ENCODE peak calls at places on chromosome 18, in five cellular contexts. One of them, this sample, is unnamed.

GRCh38 chr18:75041586-75041985 is 167.4 kb downstream of the PTGR3 start:
- DNase-seq in GM12878: no peak
- DNase-seq in HepG2: no peak
- DNase-seq in H1: no peak
- DNase-seq in A549: peak
- DNase-seq in this sample: no peak

GRCh38 chr18:34624551-34624950 is 85.5 kb upstream of the DTNA start:
- DNase-seq in GM12878: no peak
- DNase-seq in HepG2: no peak
- DNase-seq in A549: no peak
- DNase-seq in H1: no peak
- DNase-seq in this sample: no peak

GRCh38 chr18:9878783-9879242 is 7.0 kb upstream of the TXNDC2 start:
- DNase-seq in H1: no peak
- DNase-seq in HepG2: no peak
- DNase-seq in GM12878: no peak
- DNase-seq in A549: no peak
- DNase-seq in this sample: no peak

GRCh38 chr18:6401687-6402086 is 13.0 kb downstream of the L3MBTL4 start:
- DNase-seq in GM12878: no peak
- DNase-seq in H1: no peak
- DNase-seq in HepG2: no peak
- DNase-seq in A549: no peak
- DNase-seq in this sample: no peak

GRCh38 chr18:78979058-78979680 is 449 bp upstream of the SALL3 start:
- DNase-seq in GM12878: no peak
- DNase-seq in A549: no peak
- DNase-seq in H1: no peak
- DNase-seq in HepG2: no peak
- DNase-seq in this sample: no peak

GRCh38 chr18:10536270-10536669 is 10.4 kb downstream of the NAPG start:
- DNase-seq in HepG2: no peak
- DNase-seq in GM12878: no peak
- DNase-seq in H1: no peak
- DNase-seq in A549: no peak
- DNase-seq in this sample: no peak

GRCh38 chr18:3466051-3466450 is 16.1 kb downstream of the TGIF1 start:
- DNase-seq in A549: no peak
- DNase-seq in H1: no peak
- DNase-seq in HepG2: no peak
- DNase-seq in GM12878: no peak
- DNase-seq in this sample: no peak

GRCh38 chr18:74128114-74128513 is 19.5 kb downstream of the FBXO15 start:
- DNase-seq in A549: no peak
- DNase-seq in HepG2: no peak
- DNase-seq in H1: no peak
- DNase-seq in GM12878: no peak
- DNase-seq in this sample: no peak

GRCh38 chr18:8960740-8961657 is 141.5 kb upstream of the NDUFV2 start:
- DNase-seq in GM12878: no peak
- DNase-seq in HepG2: peak
- DNase-seq in H1: no peak
- DNase-seq in A549: peak
- DNase-seq in this sample: no peak

GRCh38 chr18:61939032-61939674 is 46.3 kb upstream of the RNF152 start:
- DNase-seq in A549: no peak
- DNase-seq in GM12878: no peak
- DNase-seq in HepG2: no peak
- DNase-seq in H1: no peak
- DNase-seq in this sample: no peak

GRCh38 chr18:21745234-21745633 is 4.6 kb downstream of the MIB1 start:
- DNase-seq in H1: no peak
- DNase-seq in A549: no peak
- DNase-seq in GM12878: no peak
- DNase-seq in HepG2: no peak
- DNase-seq in this sample: no peak

GRCh38 chr18:6920099-6920955 is 190.8 kb downstream of the ARHGAP28 start:
- DNase-seq in HepG2: peak
- DNase-seq in GM12878: no peak
- DNase-seq in H1: no peak
- DNase-seq in A549: peak
- DNase-seq in this sample: peak

GRCh38 chr18:44996261-44996660 is 315.6 kb downstream of the SETBP1 start:
- DNase-seq in H1: no peak
- DNase-seq in GM12878: no peak
- DNase-seq in HepG2: no peak
- DNase-seq in A549: no peak
- DNase-seq in this sample: no peak

GRCh38 chr18:25737710-25738251 is 352.6 kb downstream of the SS18 start:
- DNase-seq in H1: no peak
- DNase-seq in A549: no peak
- DNase-seq in HepG2: peak
- DNase-seq in GM12878: no peak
- DNase-seq in this sample: no peak

GRCh38 chr18:47254341-47254939 is 3.0 kb upstream of the SKOR2 start:
- DNase-seq in HepG2: peak
- DNase-seq in GM12878: no peak
- DNase-seq in A549: no peak
- DNase-seq in H1: no peak
- DNase-seq in this sample: peak

GRCh38 chr18:46378864-46379207 is 274.7 kb downstream of the HAUS1 start:
- DNase-seq in GM12878: no peak
- DNase-seq in H1: no peak
- DNase-seq in A549: no peak
- DNase-seq in HepG2: no peak
- DNase-seq in this sample: no peak

GRCh38 chr18:75531212-75531850 is 103.8 kb upstream of the SMIM21 start:
- DNase-seq in H1: no peak
- DNase-seq in HepG2: no peak
- DNase-seq in A549: no peak
- DNase-seq in GM12878: no peak
- DNase-seq in this sample: no peak

GRCh38 chr18:11047156-11047555 is 102.2 kb downstream of the PIEZO2 start:
- DNase-seq in GM12878: no peak
- DNase-seq in H1: no peak
- DNase-seq in A549: no peak
- DNase-seq in HepG2: no peak
- DNase-seq in this sample: no peak

GRCh38 chr18:40810371-40810770 is 1144.7 kb upstream of the PIK3C3 start:
- DNase-seq in GM12878: no peak
- DNase-seq in A549: no peak
- DNase-seq in H1: no peak
- DNase-seq in HepG2: no peak
- DNase-seq in this sample: no peak

GRCh38 chr18:12377556-12378553 is 828 bp upstream of the AFG3L2 start:
- DNase-seq in GM12878: no peak
- DNase-seq in A549: peak
- DNase-seq in HepG2: no peak
- DNase-seq in H1: no peak
- DNase-seq in this sample: no peak
- TF ChIP-seq KDM1A in GM12878: no peak
- TF ChIP-seq KDM1A in A549: no peak
- TF ChIP-seq KDM1A in HepG2: peak
- TF ChIP-seq KDM1A in H1: peak
- TF ChIP-seq KDM1A in this sample: no peak

GRCh38 chr18:76993573-76993972 is 139.0 kb downstream of the MBP start:
- DNase-seq in A549: no peak
- DNase-seq in HepG2: no peak
- DNase-seq in H1: no peak
- DNase-seq in GM12878: no peak
- DNase-seq in this sample: no peak
- TF ChIP-seq KDM1A in A549: no peak
- TF ChIP-seq KDM1A in HepG2: no peak
- TF ChIP-seq KDM1A in H1: no peak
- TF ChIP-seq KDM1A in GM12878: no peak
- TF ChIP-seq KDM1A in this sample: no peak

GRCh38 chr18:68660355-68661183 is 54.3 kb downstream of the TMX3 start:
- DNase-seq in HepG2: peak
- DNase-seq in A549: peak
- DNase-seq in H1: no peak
- DNase-seq in GM12878: no peak
- DNase-seq in this sample: peak

GRCh38 chr18:68666316-68666715 is 48.6 kb downstream of the TMX3 start:
- DNase-seq in GM12878: no peak
- DNase-seq in A549: no peak
- DNase-seq in HepG2: no peak
- DNase-seq in H1: no peak
- DNase-seq in this sample: no peak

GRCh38 chr18:68667121-68667520 is 47.8 kb downstream of the TMX3 start:
- DNase-seq in HepG2: no peak
- DNase-seq in GM12878: no peak
- DNase-seq in A549: no peak
- DNase-seq in H1: no peak
- DNase-seq in this sample: no peak

GRCh38 chr18:68665623-68666022 is 49.3 kb downstream of the TMX3 start:
- DNase-seq in GM12878: no peak
- DNase-seq in H1: no peak
- DNase-seq in A549: no peak
- DNase-seq in HepG2: no peak
- DNase-seq in this sample: no peak

GRCh38 chr18:68662779-68663178 is 52.1 kb downstream of the TMX3 start:
- DNase-seq in H1: no peak
- DNase-seq in A549: no peak
- DNase-seq in HepG2: no peak
- DNase-seq in GM12878: no peak
- DNase-seq in this sample: no peak
- TF ChIP-seq KDM1A in H1: no peak
- TF ChIP-seq KDM1A in A549: no peak
- TF ChIP-seq KDM1A in HepG2: no peak
- TF ChIP-seq KDM1A in GM12878: no peak
- TF ChIP-seq KDM1A in this sample: no peak

GRCh38 chr18:825891-826585 is 14.0 kb upstream of the YES1 start:
- DNase-seq in GM12878: no peak
- DNase-seq in H1: no peak
- DNase-seq in HepG2: no peak
- DNase-seq in A549: no peak
- DNase-seq in this sample: peak
- TF ChIP-seq KDM1A in GM12878: no peak
- TF ChIP-seq KDM1A in H1: no peak
- TF ChIP-seq KDM1A in HepG2: no peak
- TF ChIP-seq KDM1A in A549: no peak
- TF ChIP-seq KDM1A in this sample: no peak

DNA sequence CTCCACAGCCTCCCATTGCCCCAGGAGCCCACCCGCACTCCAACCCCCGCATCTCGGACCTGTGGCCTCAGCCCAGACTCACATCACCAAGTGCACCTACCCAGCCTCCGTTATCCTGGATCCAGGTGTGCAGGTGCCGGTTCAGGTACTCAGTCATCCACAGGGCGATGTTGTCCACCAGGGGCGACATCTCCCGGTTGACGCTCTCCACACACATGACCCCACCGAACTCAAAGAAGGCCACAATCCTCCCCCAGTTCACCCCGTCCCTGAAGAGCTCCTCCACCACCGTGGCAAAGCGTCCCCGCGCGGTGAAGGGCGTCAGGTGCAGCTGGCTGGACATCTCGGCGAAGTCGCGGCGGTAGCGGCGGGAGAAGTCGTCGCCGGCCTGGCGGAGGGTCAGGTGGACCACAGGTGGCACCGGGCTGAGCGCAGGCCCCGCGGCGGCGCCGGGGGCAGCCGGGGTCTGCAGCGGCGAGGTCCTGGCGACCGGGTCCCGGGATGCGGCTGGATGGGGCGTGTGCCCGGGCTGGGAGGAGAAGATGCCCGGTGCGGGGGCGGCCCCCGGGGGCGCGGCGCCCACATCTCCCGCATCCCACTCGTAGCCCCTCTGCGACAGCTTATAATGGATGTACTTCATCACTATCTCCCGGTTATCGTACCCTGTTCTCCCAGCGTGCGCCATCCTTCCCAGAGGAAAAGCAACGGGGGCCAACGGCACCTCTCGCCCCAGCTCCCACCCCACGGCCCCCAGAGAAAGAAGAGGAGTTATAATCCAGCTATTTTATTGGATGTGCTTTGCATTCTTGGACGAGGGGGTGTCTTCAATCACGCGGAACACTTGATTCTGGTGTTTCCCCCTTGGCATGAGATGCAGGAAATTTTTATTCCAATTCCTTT is 1.3 kb downstream of the BCL2 start:
- DNase-seq in GM12878: no peak
- DNase-seq in HepG2: no peak
- DNase-seq in A549: no peak
- DNase-seq in H1: no peak
- DNase-seq in this sample: no peak
- TF ChIP-seq KDM1A in GM12878: no peak
- TF ChIP-seq KDM1A in HepG2: no peak
- TF ChIP-seq KDM1A in A549: no peak
- TF ChIP-seq KDM1A in H1: peak
- TF ChIP-seq KDM1A in this sample: no peak

GRCh38 chr18:30945769-30946168 is 96.8 kb downstream of the DSC3 start:
- DNase-seq in H1: no peak
- DNase-seq in HepG2: no peak
- DNase-seq in GM12878: no peak
- DNase-seq in A549: no peak
- DNase-seq in this sample: no peak
- TF ChIP-seq KDM1A in H1: no peak
- TF ChIP-seq KDM1A in HepG2: no peak
- TF ChIP-seq KDM1A in GM12878: no peak
- TF ChIP-seq KDM1A in A549: no peak
- TF ChIP-seq KDM1A in this sample: no peak

GRCh38 chr18:2417861-2418610 is 153.3 kb downstream of the METTL4 start:
- DNase-seq in A549: no peak
- DNase-seq in H1: no peak
- DNase-seq in GM12878: no peak
- DNase-seq in HepG2: no peak
- DNase-seq in this sample: no peak
- TF ChIP-seq KDM1A in A549: no peak
- TF ChIP-seq KDM1A in H1: no peak
- TF ChIP-seq KDM1A in GM12878: no peak
- TF ChIP-seq KDM1A in HepG2: no peak
- TF ChIP-seq KDM1A in this sample: no peak

GRCh38 chr18:54161267-54161666 is 63.2 kb downstream of the MBD2 start:
- DNase-seq in H1: no peak
- DNase-seq in HepG2: no peak
- DNase-seq in GM12878: no peak
- DNase-seq in A549: no peak
- DNase-seq in this sample: no peak

GRCh38 chr18:54159916-54160315 is 64.6 kb downstream of the MBD2 start:
- DNase-seq in HepG2: no peak
- DNase-seq in GM12878: no peak
- DNase-seq in A549: no peak
- DNase-seq in H1: no peak
- DNase-seq in this sample: no peak

GRCh38 chr18:54165450-54165849 is 59.0 kb downstream of the MBD2 start:
- DNase-seq in A549: no peak
- DNase-seq in H1: no peak
- DNase-seq in GM12878: no peak
- DNase-seq in HepG2: no peak
- DNase-seq in this sample: no peak

GRCh38 chr18:54162431-54162830 is 62.0 kb downstream of the MBD2 start:
- DNase-seq in H1: no peak
- DNase-seq in A549: no peak
- DNase-seq in HepG2: no peak
- DNase-seq in GM12878: no peak
- DNase-seq in this sample: no peak

DNA sequence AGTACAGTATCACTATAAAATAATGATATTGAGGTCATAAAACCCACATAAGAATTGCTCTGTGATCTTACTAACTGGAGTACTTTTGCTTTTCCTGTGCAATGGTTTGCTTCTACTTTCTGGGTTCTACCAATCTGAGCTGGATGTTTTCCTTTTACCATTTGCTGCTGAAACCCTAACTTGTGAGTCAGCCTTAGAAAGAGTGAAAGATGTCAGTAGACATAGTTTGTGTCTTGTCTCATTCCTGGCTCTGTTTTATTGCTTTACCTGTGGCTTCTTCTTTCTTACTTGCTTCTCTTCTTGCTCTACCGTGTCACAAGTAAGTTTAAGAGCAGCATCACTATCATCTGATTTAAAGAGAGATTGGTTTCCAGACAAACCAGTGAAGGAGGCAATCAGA is 61.0 kb downstream of the MBD2 start:
- DNase-seq in A549: no peak
- DNase-seq in H1: no peak
- DNase-seq in HepG2: no peak
- DNase-seq in GM12878: no peak
- DNase-seq in this sample: no peak
- TF ChIP-seq KDM1A in A549: no peak
- TF ChIP-seq KDM1A in H1: no peak
- TF ChIP-seq KDM1A in HepG2: no peak
- TF ChIP-seq KDM1A in GM12878: no peak
- TF ChIP-seq KDM1A in this sample: no peak

This sample was measured in K562.